ENCODE peak calls at places on chromosomes 3 and 15, in seven cellular contexts. C is sigmoid colon; U is BE2C; I is CD8-positive, alpha-beta T cell; V is adrenal gland; H is thyroid gland; J is mucosa of descending colon. Y is an unnamed sample. For H3K4me1, the result is how much of the 10 kb centered on the place peaks cover.

GRCh38 chr3:143464850-143465249 is 345.3 kb downstream of the CHST2 start:
- DNase-seq in V (peak), U (peak), H (peak), J (peak), I (no peak), C (no peak), Y (no peak)

GRCh38 chr3:29465836-29466235 is 185.0 kb downstream of the RBMS3 start:
- DNase-seq in V (no peak), H (peak), J (no peak), I (no peak), U (peak), C (no peak), Y (no peak)

GRCh38 chr3:195467641-195468390 is 25.0 kb upstream of the ACAP2 start:
- DNase-seq in C (no peak), J (no peak), H (no peak), I (no peak), V (no peak), U (no peak), Y (no peak)

GRCh38 chr15:53457479-53457878 is 302.0 kb downstream of the WDR72 start:
- DNase-seq in U (no peak), J (no peak), V (no peak), C (no peak), I (no peak), H (no peak), Y (no peak)

GRCh38 chr15:48928877-48929538 is 34.7 kb downstream of the SHC4 start:
- DNase-seq in U (no peak), J (no peak), V (no peak), H (no peak), C (no peak), I (no peak), Y (no peak)

GRCh38 chr3:36434682-36435426 is 54.5 kb downstream of the STAC start:
- DNase-seq in V (no peak), H (no peak), C (no peak), J (no peak), I (no peak), U (no peak), Y (no peak)

GRCh38 chr3:143827425-143827824 is 20.8 kb downstream of the SLC9A9 start:
- DNase-seq in C (no peak), U (no peak), V (no peak), I (no peak), H (no peak), J (no peak), Y (no peak)

GRCh38 chr3:186746008-186746407 is 28.8 kb downstream of the KNG1 start:
- DNase-seq in U (no peak), H (peak), J (peak), C (no peak), I (no peak), V (peak), Y (peak)

GRCh38 chr3:39718674-39719595 is 90.5 kb upstream of the MYRIP start:
- DNase-seq in V (no peak), I (no peak), H (peak), U (peak), J (no peak), C (no peak), Y (no peak)

GRCh38 chr15:79050341-79050740 is 40.2 kb downstream of the RASGRF1 start:
- DNase-seq in U (no peak), H (no peak), J (no peak), C (no peak), V (no peak), I (no peak), Y (no peak)

GRCh38 chr15:28001641-28002040 is 97.5 kb downstream of the OCA2 start:
- DNase-seq in U (no peak), J (no peak), H (no peak), V (no peak), C (no peak), I (no peak), Y (no peak)

GRCh38 chr15:100889359-100890058 is 9.9 kb downstream of the ALDH1A3 start:
- DNase-seq in I (no peak), U (no peak), C (peak), H (peak), J (no peak), V (peak), Y (no peak)

DNA sequence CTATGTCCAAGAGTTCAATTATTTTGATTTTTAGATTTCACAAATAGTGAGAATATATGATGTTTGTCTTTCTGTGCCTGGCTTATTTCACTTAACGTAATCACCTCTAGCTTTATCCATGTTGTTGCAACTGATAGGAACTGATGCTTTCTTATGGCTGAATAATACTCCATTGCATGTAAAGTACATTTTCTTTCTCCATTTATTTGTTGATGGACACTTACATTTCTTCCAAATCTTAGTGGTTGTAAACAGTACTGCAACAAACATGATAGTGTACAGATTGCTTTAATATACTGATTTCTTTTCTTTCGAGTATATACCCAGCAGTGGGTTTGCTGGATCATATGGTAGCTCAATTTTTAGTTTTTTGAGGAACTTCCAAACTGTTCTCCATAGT is 600.6 kb upstream of the SEMA6D start:
- DNase-seq in V (no peak), U (no peak), H (no peak), I (no peak), C (no peak), J (no peak), Y (no peak)
- TF ChIP-seq CTCF in V (no peak), U (no peak), H (no peak), I (no peak), C (no peak), J (no peak), Y (no peak)

GRCh38 chr3:56052219-56052618 is 416.0 kb downstream of the ERC2 start:
- DNase-seq in V (no peak), I (no peak), J (no peak), C (no peak), U (no peak), H (no peak), Y (no peak)
- H3K4me1 ChIP-seq in V (under half), I (under half), J (under half), C (under half), U (under half), H (under half), Y (under half)

GRCh38 chr15:42010434-42010833 is 10.4 kb downstream of the PLA2G4E start:
- DNase-seq in H (no peak), J (no peak), C (no peak), I (no peak), U (no peak), V (no peak), Y (no peak)

GRCh38 chr15:42009022-42009421 is 11.8 kb downstream of the PLA2G4E start:
- DNase-seq in C (no peak), I (no peak), H (no peak), J (no peak), U (no peak), V (no peak), Y (no peak)

GRCh38 chr15:42007386-42007785 is 13.5 kb downstream of the PLA2G4E start:
- DNase-seq in C (no peak), U (no peak), J (no peak), H (no peak), I (no peak), V (no peak), Y (no peak)

GRCh38 chr15:42011074-42011473 is 9.8 kb downstream of the PLA2G4E start:
- DNase-seq in H (no peak), C (no peak), J (no peak), I (no peak), V (no peak), U (no peak), Y (no peak)

DNA sequence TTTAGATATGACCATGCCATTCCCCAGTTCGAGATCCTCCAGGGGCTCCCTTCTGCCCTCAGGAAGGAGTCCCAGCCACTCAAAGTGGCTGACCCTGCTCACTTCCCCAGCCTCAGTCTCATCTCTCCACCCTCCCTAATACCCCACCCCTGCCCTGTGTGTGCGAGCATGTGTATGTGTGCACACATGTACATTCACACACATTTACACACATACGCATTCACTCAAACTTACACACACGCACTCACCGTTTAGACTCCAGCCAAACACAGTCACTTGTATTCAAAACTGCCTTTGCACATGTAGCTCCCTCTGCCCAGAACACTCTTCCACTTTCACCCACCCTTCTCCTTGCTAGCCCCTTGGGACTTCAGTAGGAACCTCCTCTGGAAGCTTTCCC is 11.4 kb downstream of the PLA2G4E start:
- DNase-seq in V (no peak), C (no peak), H (no peak), I (no peak), J (no peak), U (no peak), Y (no peak)
- H3K4me3 ChIP-seq in V (no peak), C (no peak), H (no peak), I (no peak), J (no peak), U (no peak), Y (no peak)

GRCh38 chr3:150453353-150453752 is 45.3 kb downstream of the TSC22D2 start:
- DNase-seq in C (no peak), H (no peak), J (no peak), U (no peak), V (no peak), I (no peak), Y (no peak)
- TF ChIP-seq CTCF in C (no peak), H (no peak), J (no peak), U (no peak), V (no peak), I (no peak), Y (no peak)

DNA sequence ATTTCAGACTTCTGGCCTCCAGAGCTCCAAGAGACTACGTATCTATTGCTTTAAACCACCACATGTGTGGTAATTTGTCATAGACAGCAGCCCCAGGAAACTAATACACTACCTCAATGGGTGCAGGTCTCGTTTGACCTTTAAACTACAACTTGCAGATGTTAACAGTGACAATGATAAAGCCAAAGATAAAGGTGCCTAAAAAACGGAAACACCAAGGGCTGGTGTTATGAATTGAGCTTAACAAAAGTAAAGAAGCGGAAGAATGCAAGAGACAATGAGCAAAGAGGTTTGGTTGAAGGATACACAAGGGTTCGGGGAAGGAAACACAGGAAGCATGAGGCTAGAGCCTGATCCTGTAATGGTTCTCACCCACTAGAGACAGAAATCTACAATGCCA is 50.8 kb downstream of the RFTN1 start:
- DNase-seq in C (no peak), U (no peak), J (no peak), I (no peak), H (no peak), V (no peak), Y (no peak)
- H3K4me1 ChIP-seq in C (under half), U (under half), J (under half), I (under half), H (half or more), V (under half), Y (under half)

DNA sequence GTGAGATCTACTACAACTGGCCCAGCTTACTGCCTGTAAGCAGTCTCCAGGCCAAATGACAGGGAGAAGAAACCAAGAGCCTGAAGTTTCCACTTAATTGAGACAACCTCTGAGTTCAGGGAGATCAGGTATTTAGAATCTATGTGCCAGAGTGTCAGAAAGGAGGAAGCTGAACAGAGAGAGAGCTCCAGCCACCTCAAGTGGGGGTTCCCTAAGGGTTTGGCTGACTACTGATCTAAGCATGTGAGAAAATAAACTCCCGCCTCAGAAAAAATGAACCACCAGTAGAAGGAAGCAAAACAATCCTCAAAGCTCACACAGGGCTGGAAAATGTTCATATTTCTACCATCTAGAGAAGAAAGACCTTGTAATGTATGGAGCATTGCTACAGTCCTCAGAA is 25.0 kb downstream of the ADAM10 start:
- DNase-seq in J (no peak), H (peak), U (no peak), V (no peak), C (no peak), I (no peak), Y (no peak)
- H3K4me3 ChIP-seq in J (no peak), H (no peak), U (no peak), V (no peak), C (no peak), I (no peak), Y (no peak)

DNA sequence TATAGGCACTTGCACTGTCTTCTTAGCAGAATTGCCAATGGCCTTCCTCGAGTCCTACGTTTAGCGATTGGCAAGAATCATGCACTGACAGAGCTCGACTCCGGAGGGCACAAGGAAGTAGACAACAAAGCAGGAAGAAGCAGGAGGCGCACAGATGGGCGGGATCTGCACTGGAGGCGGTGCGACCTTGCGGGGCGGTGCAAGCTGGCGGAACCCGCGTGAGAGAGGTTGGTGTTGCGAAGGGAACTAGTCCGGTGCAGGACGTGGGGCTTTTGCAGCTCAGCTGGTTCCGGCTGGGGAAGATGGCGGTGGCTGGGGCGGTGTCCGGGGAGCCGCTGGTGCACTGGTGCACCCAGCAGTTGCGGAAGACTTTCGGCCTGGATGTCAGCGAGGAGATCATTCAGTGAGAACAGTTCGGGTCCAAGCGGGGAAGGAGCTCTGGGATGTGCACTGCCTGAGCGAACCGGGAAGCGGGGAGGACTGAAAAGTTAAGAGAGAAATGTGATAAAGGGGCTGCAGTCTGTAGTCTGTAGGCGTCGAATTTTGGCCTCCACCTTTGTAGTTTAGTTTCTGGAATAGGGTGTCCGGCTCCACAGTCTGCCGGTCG is at the start of gene TRIP4:
- DNase-seq in H (peak), U (peak), J (peak), C (peak), V (peak), I (peak), Y (peak)
- TF ChIP-seq CTCF in H (no peak), U (peak), J (no peak), C (no peak), V (no peak), I (no peak), Y (peak)

Y was measured in left lung.